ENCODE peak calls at places on chromosome 10, in four cellular contexts. T, N, U and P are unnamed samples.

GRCh38 chr10:43928425-43928968 is 279.8 kb upstream of the ZNF32 start:
- DNase-seq in T (no peak), N (no peak), U (no peak), P (no peak)

GRCh38 chr10:3853547-3853989 is 68.6 kb upstream of the KLF6 start:
- DNase-seq in T (peak; percentile 78), N (peak; percentile 32), U (no peak), P (no peak)

GRCh38 chr10:79941585-79942210 is 7.2 kb downstream of the SFTPD start:
- DNase-seq in T (no peak), N (no peak), U (no peak), P (no peak)

GRCh38 chr10:63666836-63667383 is 145.7 kb downstream of the REEP3 start:
- DNase-seq in T (peak; percentile 98), N (peak; percentile 96), U (no peak), P (peak; percentile 76)

GRCh38 chr10:58266826-58267712 is 625 bp downstream of the IPMK start:
- DNase-seq in T (peak; percentile 84), N (peak; percentile 63), U (peak; percentile 68), P (peak; percentile 45)

GRCh38 chr10:34032564-34032963 is 698.1 kb upstream of the NRP1 start:
- DNase-seq in T (no peak), N (no peak), U (no peak), P (no peak)

GRCh38 chr10:21281765-21282484 is 243.6 kb downstream of the SKIDA1 start:
- DNase-seq in T (no peak), N (no peak), U (no peak), P (no peak)

GRCh38 chr10:129416136-129416530 is 50.9 kb upstream of the MGMT start:
- DNase-seq in T (no peak), N (no peak), U (no peak), P (no peak)

GRCh38 chr10:91924212-91925021 is 847 bp downstream of the BTAF1 start:
- DNase-seq in T (peak; percentile 26), N (peak; percentile 43), U (no peak), P (peak; percentile 60)

GRCh38 chr10:103765981-103766380 is 89.4 kb downstream of the SH3PXD2A start:
- DNase-seq in T (no peak), N (no peak), U (peak; percentile 28), P (no peak)

GRCh38 chr10:29710128-29710527 is 75.4 kb upstream of the SVIL start:
- DNase-seq in T (no peak), N (no peak), U (no peak), P (no peak)

GRCh38 chr10:88012627-88013026 is 149.2 kb downstream of the PTEN start:
- DNase-seq in T (no peak), N (peak; percentile 34), U (no peak), P (no peak)

GRCh38 chr10:110081914-110082313 is 74.1 kb downstream of the ADD3 start:
- DNase-seq in T (peak; percentile 39), N (peak; percentile 89), U (no peak), P (no peak)

GRCh38 chr10:42985436-42986316 is 91.2 kb upstream of the RET start:
- DNase-seq in T (no peak), N (no peak), U (no peak), P (no peak)

GRCh38 chr10:85926136-85926535 is 440.5 kb downstream of the GRID1 start:
- DNase-seq in T (no peak), N (no peak), U (no peak), P (no peak)

GRCh38 chr10:65323802-65324201 is 1602.0 kb upstream of the LRRTM3 start:
- DNase-seq in T (no peak), N (no peak), U (no peak), P (no peak)

GRCh38 chr10:62651341-62651740 is 153.2 kb upstream of the ADO start:
- DNase-seq in T (no peak), N (no peak), U (no peak), P (no peak)

GRCh38 chr10:7264313-7264741 is 146.5 kb downstream of the SFMBT2 start:
- DNase-seq in T (peak; percentile 13), N (no peak), U (no peak), P (no peak)

GRCh38 chr10:33155720-33156638 is 178.5 kb downstream of the NRP1 start:
- DNase-seq in T (peak; percentile 86), N (peak; percentile 85), U (peak; percentile 79), P (peak; percentile 40)

GRCh38 chr10:29948971-29949370 is 110.4 kb downstream of the JCAD start:
- DNase-seq in T (peak; percentile 55), N (no peak), U (no peak), P (no peak)

GRCh38 chr10:131686781-131687419 is 213.9 kb upstream of the PPP2R2D start:
- DNase-seq in T (no peak), N (no peak), U (no peak), P (no peak)

DNA sequence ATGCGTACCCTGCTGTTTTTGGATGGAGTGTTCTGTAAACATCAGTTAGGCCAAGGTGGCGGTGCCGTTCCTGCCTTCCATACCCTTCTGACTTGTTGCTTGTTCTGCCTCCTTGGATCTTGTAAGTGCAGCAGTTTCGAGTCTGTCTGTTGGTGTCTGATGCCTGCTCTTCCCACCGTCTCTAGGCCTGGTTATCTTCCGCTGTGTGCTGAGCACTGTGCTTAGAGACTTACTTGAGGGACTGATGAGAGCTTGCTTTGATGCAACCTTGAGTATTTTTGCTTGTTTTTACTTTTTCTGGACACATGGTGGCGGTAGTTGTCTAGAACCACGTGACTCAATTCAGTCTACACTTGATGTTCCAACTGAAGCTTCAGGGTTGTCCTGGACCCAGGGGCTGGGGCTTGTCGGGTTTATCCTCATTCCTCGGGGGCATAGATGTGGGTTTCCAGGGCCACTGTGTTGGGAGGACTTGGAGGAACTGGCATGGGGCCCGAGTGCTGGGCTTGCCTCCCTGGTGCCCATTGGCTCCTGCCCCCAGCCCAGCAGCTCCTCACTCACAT is 14.4 kb upstream of the SPRN start:
- DNase-seq in T (peak; percentile 44), N (peak; percentile 6), U (peak; percentile 54), P (peak; percentile 70)
- TF ChIP-seq CTCF in T (peak; percentile 36), N (peak; percentile 17), U (peak; percentile 78), P (peak; percentile 11)

GRCh38 chr10:78645053-78645787 is 423.5 kb upstream of the ZMIZ1 start:
- DNase-seq in T (no peak), N (no peak), U (no peak), P (no peak)

GRCh38 chr10:78651287-78651686 is 417.5 kb upstream of the ZMIZ1 start:
- DNase-seq in T (no peak), N (no peak), U (no peak), P (no peak)

GRCh38 chr10:78649429-78649828 is 419.3 kb upstream of the ZMIZ1 start:
- DNase-seq in T (no peak), N (no peak), U (no peak), P (no peak)

GRCh38 chr10:78650122-78650521 is 418.6 kb upstream of the ZMIZ1 start:
- DNase-seq in T (no peak), N (peak; percentile 31), U (no peak), P (no peak)

DNA sequence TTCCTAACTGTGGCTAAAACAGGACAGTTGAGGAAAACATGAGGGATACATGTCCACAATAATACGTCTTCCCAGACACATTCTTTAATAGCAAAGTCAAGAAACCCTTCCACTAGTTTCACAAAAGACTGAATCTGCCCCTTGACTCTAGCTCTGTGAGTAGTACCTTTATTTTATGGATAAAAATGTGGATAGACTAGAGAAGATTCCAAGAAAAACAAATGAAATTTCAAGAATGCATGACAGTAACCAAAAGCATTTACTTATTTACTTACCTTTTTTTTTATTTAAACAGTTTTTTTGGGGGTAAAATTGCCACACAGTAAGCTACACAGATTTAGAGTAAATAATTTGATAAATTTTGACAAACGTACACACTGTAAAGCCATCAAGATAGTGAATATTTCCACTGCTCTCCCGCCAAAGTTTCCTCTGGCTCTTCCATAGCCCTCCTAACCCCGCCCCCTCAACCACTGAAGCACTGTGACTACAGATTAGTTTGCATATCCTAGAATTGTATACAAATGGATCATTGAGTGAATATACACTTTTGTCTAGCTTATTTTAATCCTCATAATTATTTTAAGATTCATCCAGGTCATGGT is 420.4 kb upstream of the ZMIZ1 start:
- DNase-seq in T (no peak), N (peak; percentile 54), U (no peak), P (no peak)
- TF ChIP-seq CTCF in T (no peak), N (no peak), U (no peak), P (no peak)

GRCh38 chr10:114879541-114880158 is 58.1 kb downstream of the FHIP2A start:
- DNase-seq in T (peak; percentile 61), N (peak; percentile 36), U (peak; percentile 45), P (peak; percentile 55)
- TF ChIP-seq CTCF in T (peak; percentile 81), N (peak; percentile 66), U (peak; percentile 88), P (peak; percentile 77)

DNA sequence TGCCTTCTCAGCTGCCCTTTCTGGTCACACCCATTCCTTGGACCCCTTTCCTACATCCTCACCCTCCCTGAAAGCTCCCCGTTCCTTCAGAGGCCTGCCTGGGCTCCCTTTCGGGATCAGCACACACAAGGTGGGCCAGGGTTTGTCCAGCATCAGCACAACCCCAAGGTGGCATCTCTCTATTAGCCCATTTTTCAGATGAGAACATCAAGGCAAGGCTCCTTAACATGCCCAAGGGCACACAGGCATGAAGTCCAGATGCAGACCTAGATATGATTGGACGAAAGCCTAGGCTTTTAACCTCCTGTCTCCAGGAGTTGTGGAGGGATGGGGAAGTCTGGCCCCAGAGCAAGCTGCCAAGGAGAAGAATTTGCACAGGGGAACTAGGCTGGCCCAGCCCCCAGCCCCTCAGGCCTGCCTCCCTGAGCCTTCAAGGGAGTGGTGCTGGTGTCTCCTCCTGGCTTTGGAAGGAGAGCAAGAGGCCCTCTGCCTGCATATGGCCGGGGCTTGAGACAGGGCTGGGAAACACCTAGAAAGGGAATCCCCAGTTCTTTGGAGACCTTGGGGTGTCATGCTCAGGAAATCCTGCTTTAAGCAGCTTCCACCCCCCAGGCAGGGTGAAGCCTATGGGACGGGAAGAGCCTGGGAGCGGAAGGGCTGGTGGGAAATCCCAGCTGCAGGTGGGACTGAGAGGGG is 9.0 kb upstream of the VSIR start:
- DNase-seq in T (no peak), N (no peak), U (no peak), P (peak; percentile 57)
- TF ChIP-seq CTCF in T (no peak), N (no peak), U (no peak), P (no peak)

DNA sequence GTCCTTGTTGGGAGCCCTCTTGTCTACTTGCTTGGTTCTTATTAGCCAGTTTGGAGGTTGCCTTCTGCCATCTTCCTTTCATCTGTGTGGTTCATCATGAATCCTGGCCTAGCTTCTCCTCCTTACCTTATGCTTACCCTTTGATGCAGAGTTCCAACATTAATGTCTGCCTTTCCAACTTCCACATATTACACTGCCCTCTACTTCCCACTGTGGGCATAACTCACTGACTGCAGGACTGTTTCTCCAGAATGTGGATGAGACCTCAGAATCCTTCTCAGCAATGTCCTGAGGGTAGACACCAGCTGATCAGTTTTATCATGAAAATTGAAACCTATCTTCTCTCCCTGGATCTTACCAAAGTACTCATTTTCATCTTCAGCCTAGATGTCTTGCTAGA is 491.0 kb downstream of the LRMDA start:
- DNase-seq in T (peak; percentile 16), N (peak; percentile 22), U (no peak), P (no peak)
- TF ChIP-seq CTCF in T (peak; percentile 44), N (peak; percentile 43), U (no peak), P (no peak)